ENCODE peak calls at places on chromosomes 12 and 14, in eight cellular contexts. One of them, this sample, is unnamed.

GRCh38 chr14:37081220-37081619 is 91.2 kb downstream of the SLC25A21 start:
- DNase-seq in colonic mucosa: no peak
- DNase-seq in GM06990: no peak
- DNase-seq in cardiac muscle cell: no peak
- DNase-seq in AG04450: no peak
- DNase-seq in fibroblast of mammary gland: peak
- DNase-seq in transverse colon: no peak
- DNase-seq in adrenal gland: no peak
- DNase-seq in this sample: peak

GRCh38 chr14:106665814-106666213 is 1139.4 kb downstream of the TMEM121 start:
- DNase-seq in cardiac muscle cell: no peak
- DNase-seq in AG04450: no peak
- DNase-seq in transverse colon: no peak
- DNase-seq in adrenal gland: no peak
- DNase-seq in colonic mucosa: no peak
- DNase-seq in GM06990: peak
- DNase-seq in fibroblast of mammary gland: no peak
- DNase-seq in this sample: no peak

GRCh38 chr14:91892918-91893527 is 25.7 kb upstream of the TC2N start:
- DNase-seq in fibroblast of mammary gland: no peak
- DNase-seq in cardiac muscle cell: peak
- DNase-seq in AG04450: no peak
- DNase-seq in adrenal gland: no peak
- DNase-seq in transverse colon: no peak
- DNase-seq in GM06990: no peak
- DNase-seq in colonic mucosa: no peak
- DNase-seq in this sample: no peak

GRCh38 chr14:104603623-104604401 is 760 bp downstream of the TMEM179 start:
- DNase-seq in transverse colon: no peak
- DNase-seq in colonic mucosa: no peak
- DNase-seq in GM06990: no peak
- DNase-seq in fibroblast of mammary gland: no peak
- DNase-seq in AG04450: no peak
- DNase-seq in adrenal gland: peak
- DNase-seq in cardiac muscle cell: no peak
- DNase-seq in this sample: no peak

GRCh38 chr12:12600659-12601058 is 11.0 kb upstream of the CREBL2 start:
- DNase-seq in cardiac muscle cell: no peak
- DNase-seq in transverse colon: no peak
- DNase-seq in adrenal gland: peak
- DNase-seq in GM06990: no peak
- DNase-seq in fibroblast of mammary gland: no peak
- DNase-seq in AG04450: no peak
- DNase-seq in colonic mucosa: no peak
- DNase-seq in this sample: no peak

GRCh38 chr12:3673960-3674708 is 78.8 kb downstream of the CRACR2A start:
- DNase-seq in GM06990: no peak
- DNase-seq in AG04450: no peak
- DNase-seq in fibroblast of mammary gland: no peak
- DNase-seq in cardiac muscle cell: no peak
- DNase-seq in colonic mucosa: no peak
- DNase-seq in adrenal gland: no peak
- DNase-seq in transverse colon: no peak
- DNase-seq in this sample: no peak

GRCh38 chr12:112168561-112168971 is 43.2 kb downstream of the TRAFD1 start:
- DNase-seq in adrenal gland: no peak
- DNase-seq in GM06990: no peak
- DNase-seq in AG04450: no peak
- DNase-seq in colonic mucosa: no peak
- DNase-seq in transverse colon: no peak
- DNase-seq in cardiac muscle cell: no peak
- DNase-seq in fibroblast of mammary gland: no peak
- DNase-seq in this sample: no peak

GRCh38 chr14:57749267-57749666 is 116.6 kb downstream of the SLC35F4 start:
- DNase-seq in colonic mucosa: no peak
- DNase-seq in adrenal gland: no peak
- DNase-seq in GM06990: no peak
- DNase-seq in transverse colon: no peak
- DNase-seq in cardiac muscle cell: peak
- DNase-seq in AG04450: no peak
- DNase-seq in fibroblast of mammary gland: peak
- DNase-seq in this sample: no peak

GRCh38 chr12:113875681-113876080 is 90.4 kb downstream of the RBM19 start:
- DNase-seq in adrenal gland: no peak
- DNase-seq in colonic mucosa: no peak
- DNase-seq in cardiac muscle cell: peak
- DNase-seq in transverse colon: no peak
- DNase-seq in fibroblast of mammary gland: peak
- DNase-seq in GM06990: no peak
- DNase-seq in AG04450: no peak
- DNase-seq in this sample: no peak

GRCh38 chr12:128810182-128811127 is 13.3 kb downstream of the SLC15A4 start:
- DNase-seq in fibroblast of mammary gland: peak
- DNase-seq in AG04450: no peak
- DNase-seq in GM06990: peak
- DNase-seq in cardiac muscle cell: no peak
- DNase-seq in adrenal gland: no peak
- DNase-seq in colonic mucosa: no peak
- DNase-seq in transverse colon: peak
- DNase-seq in this sample: no peak

GRCh38 chr14:21092147-21093011 is 6.1 kb downstream of the ZNF219 start:
- DNase-seq in transverse colon: peak
- DNase-seq in colonic mucosa: peak
- DNase-seq in cardiac muscle cell: peak
- DNase-seq in GM06990: peak
- DNase-seq in AG04450: no peak
- DNase-seq in fibroblast of mammary gland: peak
- DNase-seq in adrenal gland: peak
- DNase-seq in this sample: no peak

GRCh38 chr12:77031745-77032144 is 33.6 kb downstream of the E2F7 start:
- DNase-seq in cardiac muscle cell: peak
- DNase-seq in fibroblast of mammary gland: peak
- DNase-seq in AG04450: no peak
- DNase-seq in GM06990: no peak
- DNase-seq in adrenal gland: no peak
- DNase-seq in colonic mucosa: no peak
- DNase-seq in transverse colon: no peak
- DNase-seq in this sample: no peak

GRCh38 chr12:57377103-57377840 is 53.6 kb downstream of the R3HDM2 start:
- DNase-seq in adrenal gland: no peak
- DNase-seq in AG04450: no peak
- DNase-seq in colonic mucosa: no peak
- DNase-seq in transverse colon: no peak
- DNase-seq in fibroblast of mammary gland: no peak
- DNase-seq in GM06990: no peak
- DNase-seq in cardiac muscle cell: peak
- DNase-seq in this sample: no peak

GRCh38 chr14:93331375-93332031 is 1.3 kb downstream of the BTBD7 start:
- DNase-seq in colonic mucosa: peak
- DNase-seq in transverse colon: peak
- DNase-seq in GM06990: no peak
- DNase-seq in AG04450: no peak
- DNase-seq in cardiac muscle cell: peak
- DNase-seq in adrenal gland: peak
- DNase-seq in fibroblast of mammary gland: peak
- DNase-seq in this sample: no peak

GRCh38 chr12:119151445-119151844 is 27.3 kb upstream of the HSPB8 start:
- DNase-seq in colonic mucosa: no peak
- DNase-seq in cardiac muscle cell: peak
- DNase-seq in transverse colon: no peak
- DNase-seq in adrenal gland: no peak
- DNase-seq in AG04450: no peak
- DNase-seq in GM06990: no peak
- DNase-seq in fibroblast of mammary gland: peak
- DNase-seq in this sample: no peak

GRCh38 chr12:4112734-4113396 is 160.7 kb upstream of the CCND2 start:
- DNase-seq in GM06990: no peak
- DNase-seq in adrenal gland: no peak
- DNase-seq in cardiac muscle cell: no peak
- DNase-seq in AG04450: no peak
- DNase-seq in colonic mucosa: peak
- DNase-seq in fibroblast of mammary gland: peak
- DNase-seq in transverse colon: no peak
- DNase-seq in this sample: no peak

GRCh38 chr14:106883218-106883692 is 1356.9 kb downstream of the TMEM121 start:
- DNase-seq in cardiac muscle cell: no peak
- DNase-seq in colonic mucosa: no peak
- DNase-seq in AG04450: no peak
- DNase-seq in GM06990: peak
- DNase-seq in transverse colon: no peak
- DNase-seq in adrenal gland: peak
- DNase-seq in fibroblast of mammary gland: no peak
- DNase-seq in this sample: no peak

GRCh38 chr12:8034802-8035201 is 2.3 kb downstream of the FOXJ2 start:
- DNase-seq in cardiac muscle cell: no peak
- DNase-seq in adrenal gland: no peak
- DNase-seq in fibroblast of mammary gland: no peak
- DNase-seq in AG04450: no peak
- DNase-seq in transverse colon: no peak
- DNase-seq in GM06990: no peak
- DNase-seq in colonic mucosa: no peak
- DNase-seq in this sample: no peak
- H3K4me3 ChIP-seq in cardiac muscle cell: peak
- H3K4me3 ChIP-seq in adrenal gland: no peak
- H3K4me3 ChIP-seq in fibroblast of mammary gland: peak
- H3K4me3 ChIP-seq in AG04450: peak
- H3K4me3 ChIP-seq in transverse colon: no peak
- H3K4me3 ChIP-seq in GM06990: no peak
- H3K4me3 ChIP-seq in colonic mucosa: peak
- H3K4me3 ChIP-seq in this sample: peak

DNA sequence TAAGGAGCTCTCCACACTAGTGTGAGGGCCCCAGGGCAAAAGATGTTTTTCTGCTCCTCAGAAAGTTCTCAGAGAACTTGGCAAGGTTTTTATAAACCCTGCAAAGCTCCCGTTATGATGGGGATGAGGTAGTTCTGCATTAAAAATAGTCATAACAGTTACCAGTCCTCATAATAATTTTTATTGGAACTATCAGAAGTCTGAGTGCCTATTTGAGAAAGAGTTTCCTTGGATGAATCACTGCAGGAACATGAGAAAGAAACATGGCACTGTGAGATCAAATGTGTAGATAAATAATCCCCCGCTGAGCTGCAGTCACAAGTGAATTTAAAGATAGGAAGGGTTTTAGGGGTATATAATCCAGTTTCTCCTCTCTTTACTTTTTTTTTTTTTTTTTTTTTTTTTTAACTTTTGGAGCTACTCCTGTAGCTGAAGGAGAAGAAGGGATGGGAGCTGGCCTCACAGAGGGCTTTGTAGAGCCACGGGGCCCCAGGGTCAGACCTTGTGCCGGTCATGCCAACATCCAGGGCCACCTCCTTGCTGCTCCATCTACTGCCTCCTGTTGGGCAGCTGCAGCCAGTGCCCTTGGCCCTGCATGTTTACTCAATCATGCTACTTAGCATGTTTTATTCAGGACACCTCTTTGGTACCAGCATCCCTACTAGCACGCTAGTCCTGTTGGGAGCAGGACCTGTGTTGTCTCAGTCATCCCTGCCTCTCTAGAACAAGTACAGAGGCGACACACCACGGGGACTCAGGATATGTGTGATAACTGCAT is 39.5 kb downstream of the EVL start:
- DNase-seq in cardiac muscle cell: peak
- DNase-seq in fibroblast of mammary gland: peak
- DNase-seq in AG04450: no peak
- DNase-seq in adrenal gland: no peak
- DNase-seq in transverse colon: no peak
- DNase-seq in colonic mucosa: no peak
- DNase-seq in GM06990: no peak
- DNase-seq in this sample: no peak
- TF ChIP-seq CTCF in cardiac muscle cell: no peak
- TF ChIP-seq CTCF in fibroblast of mammary gland: no peak
- TF ChIP-seq CTCF in AG04450: no peak
- TF ChIP-seq CTCF in adrenal gland: no peak
- TF ChIP-seq CTCF in transverse colon: no peak
- TF ChIP-seq CTCF in colonic mucosa: no peak
- TF ChIP-seq CTCF in GM06990: peak
- TF ChIP-seq CTCF in this sample: peak

DNA sequence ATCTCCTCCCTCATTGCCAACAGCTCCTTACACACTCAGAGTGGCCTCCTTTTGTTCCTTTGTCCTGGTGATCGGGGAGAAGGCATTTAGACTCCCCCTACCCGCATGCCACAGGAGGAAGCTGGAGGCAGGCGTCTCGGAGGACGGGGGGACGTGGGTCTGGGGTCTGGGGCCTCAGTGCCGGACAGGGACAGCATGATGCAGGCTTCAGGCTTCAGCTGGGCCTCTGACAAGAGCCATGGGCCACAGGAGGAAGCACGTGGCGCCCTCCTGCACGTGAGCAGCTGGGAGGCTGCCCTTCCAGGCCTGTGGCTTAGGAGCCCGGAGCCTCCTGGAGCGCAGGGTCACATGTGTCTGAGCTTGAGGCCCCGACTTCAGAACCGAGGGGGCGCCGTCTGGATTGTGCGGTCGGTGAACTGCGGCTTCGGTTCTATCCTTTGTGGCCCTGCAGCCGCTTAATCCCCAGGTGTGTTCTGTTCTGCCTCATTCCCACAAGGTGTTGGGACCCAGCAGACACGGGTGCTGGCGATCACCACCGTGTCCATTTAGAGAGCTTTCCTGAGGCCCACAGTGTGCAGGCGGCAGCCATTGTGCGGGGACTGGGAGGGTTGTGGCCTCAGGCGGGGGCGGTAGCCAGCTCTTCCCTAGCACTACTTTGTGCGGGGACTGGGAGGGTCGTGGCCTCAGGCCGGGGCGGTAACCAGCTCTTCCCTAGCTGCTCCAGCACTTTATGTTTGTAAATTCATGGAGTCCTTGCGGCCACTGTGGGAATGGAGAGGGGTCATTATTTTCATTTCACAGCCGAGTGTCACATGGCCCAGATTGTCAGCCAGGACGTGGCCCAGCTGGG is 150.1 kb downstream of the ADGRD1 start:
- DNase-seq in adrenal gland: peak
- DNase-seq in cardiac muscle cell: no peak
- DNase-seq in colonic mucosa: no peak
- DNase-seq in transverse colon: no peak
- DNase-seq in AG04450: no peak
- DNase-seq in fibroblast of mammary gland: no peak
- DNase-seq in GM06990: no peak
- DNase-seq in this sample: no peak
- H3K4me3 ChIP-seq in adrenal gland: no peak
- H3K4me3 ChIP-seq in cardiac muscle cell: no peak
- H3K4me3 ChIP-seq in colonic mucosa: no peak
- H3K4me3 ChIP-seq in transverse colon: no peak
- H3K4me3 ChIP-seq in AG04450: no peak
- H3K4me3 ChIP-seq in fibroblast of mammary gland: no peak
- H3K4me3 ChIP-seq in GM06990: no peak
- H3K4me3 ChIP-seq in this sample: no peak

DNA sequence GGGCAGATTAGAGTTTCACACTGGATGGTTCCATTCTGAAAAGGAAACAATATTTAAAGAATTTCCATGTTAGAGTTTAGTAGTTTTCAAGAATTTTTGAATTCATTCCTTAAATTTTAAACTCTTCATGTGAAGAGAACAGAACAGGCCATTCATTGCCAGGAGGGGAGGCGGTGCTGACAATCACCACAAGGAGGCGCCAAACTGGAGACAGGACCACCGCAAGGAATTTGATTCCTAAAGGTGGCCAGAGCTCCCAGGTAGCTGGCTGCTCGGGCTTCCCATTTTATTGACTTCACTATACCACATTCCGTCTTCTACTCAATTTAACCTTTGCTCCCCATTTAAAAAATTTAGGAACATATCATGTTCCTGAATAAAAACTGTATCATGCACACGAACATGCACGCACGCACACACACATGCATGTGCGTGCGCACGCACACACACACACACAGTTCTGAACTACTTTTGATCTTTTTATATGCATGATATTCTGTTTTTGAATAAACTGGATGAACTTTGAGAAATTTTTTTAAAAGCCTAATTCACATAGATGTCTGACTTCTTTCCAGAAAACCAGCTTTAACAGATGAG is 101.2 kb downstream of the NELL2 start:
- DNase-seq in GM06990: no peak
- DNase-seq in AG04450: no peak
- DNase-seq in adrenal gland: peak
- DNase-seq in fibroblast of mammary gland: peak
- DNase-seq in transverse colon: peak
- DNase-seq in cardiac muscle cell: peak
- DNase-seq in colonic mucosa: peak
- DNase-seq in this sample: no peak
- TF ChIP-seq CTCF in GM06990: peak
- TF ChIP-seq CTCF in AG04450: peak
- TF ChIP-seq CTCF in adrenal gland: peak
- TF ChIP-seq CTCF in fibroblast of mammary gland: peak
- TF ChIP-seq CTCF in transverse colon: peak
- TF ChIP-seq CTCF in cardiac muscle cell: peak
- TF ChIP-seq CTCF in colonic mucosa: peak
- TF ChIP-seq CTCF in this sample: peak